ENCODE peak calls at places on chromosomes 1 and 21, in ten cellular contexts. V, U, D, N, T, P, S, C, X and Z are unnamed samples.

GRCh38 chr1:81756872-81757271 is 43.9 kb upstream of the ADGRL2 start:
- DNase-seq in T (no peak), U (no peak), N (no peak), S (no peak), D (no peak), X (no peak), P (no peak), C (peak), V (no peak), Z (no peak)

GRCh38 chr21:35252831-35253230 is 203.7 kb upstream of the RUNX1 start:
- DNase-seq in D (no peak), U (no peak), V (no peak), X (peak), S (peak), P (no peak), T (peak), N (no peak), C (no peak), Z (peak)

GRCh38 chr1:9028921-9029715 is 2.9 kb upstream of the SLC2A7 start:
- DNase-seq in V (no peak), D (no peak), U (no peak), S (no peak), C (no peak), N (no peak), X (no peak), T (no peak), P (no peak), Z (no peak)

GRCh38 chr1:46501528-46501927 is 11.9 kb downstream of the DMBX1 start:
- DNase-seq in P (no peak), U (no peak), D (no peak), N (no peak), T (no peak), C (no peak), S (no peak), X (no peak), V (no peak), Z (no peak)

GRCh38 chr1:62433861-62434611 is 2.8 kb upstream of the USP1 start:
- DNase-seq in N (no peak), P (no peak), X (peak), V (no peak), D (no peak), C (no peak), S (no peak), T (peak), U (no peak), Z (no peak)

GRCh38 chr1:105102385-105102784 is 1352.7 kb downstream of the AMY1C start:
- DNase-seq in U (no peak), D (no peak), S (no peak), T (no peak), C (no peak), P (no peak), X (no peak), V (no peak), N (no peak), Z (no peak)

GRCh38 chr21:16588433-16588860 is 858.7 kb downstream of the USP25 start:
- DNase-seq in U (no peak), P (no peak), C (peak), T (peak), S (no peak), N (peak), X (peak), V (peak), D (no peak), Z (peak)

GRCh38 chr1:9816199-9816598 is 7.6 kb downstream of the CLSTN1 start:
- DNase-seq in D (no peak), U (no peak), C (no peak), X (no peak), P (no peak), V (no peak), N (no peak), T (no peak), S (no peak), Z (no peak)

GRCh38 chr1:4702927-4703326 is 48.5 kb downstream of the AJAP1 start:
- DNase-seq in U (no peak), C (no peak), S (no peak), N (peak), D (no peak), V (peak), P (no peak), X (peak), T (peak), Z (no peak)

GRCh38 chr1:56799605-56800398 is 19.4 kb downstream of the FYB2 start:
- DNase-seq in X (peak), D (no peak), P (no peak), V (peak), C (no peak), N (peak), U (no peak), T (peak), S (no peak), Z (no peak)

GRCh38 chr1:226100436-226101347 is 38.2 kb downstream of the H3-3A start:
- DNase-seq in C (peak), T (peak), U (no peak), S (peak), X (peak), N (no peak), V (no peak), D (peak), P (no peak), Z (peak)

GRCh38 chr1:149927056-149927534 is 508 bp downstream of the SF3B4 start:
- DNase-seq in N (peak), D (no peak), P (no peak), X (peak), T (peak), V (no peak), U (no peak), S (no peak), C (peak), Z (no peak)

GRCh38 chr1:86018311-86018923 is 138.2 kb downstream of the COL24A1 start:
- DNase-seq in D (no peak), P (no peak), T (peak), U (no peak), X (peak), C (peak), S (no peak), N (peak), V (peak), Z (peak)

GRCh38 chr1:9482816-9483572 is 56.3 kb upstream of the SLC25A33 start:
- DNase-seq in D (no peak), N (no peak), T (no peak), V (no peak), C (no peak), U (no peak), P (no peak), X (no peak), S (no peak), Z (no peak)

GRCh38 chr1:110337704-110338199 is 1.4 kb upstream of the RBM15 start:
- DNase-seq in D (peak), P (peak), U (no peak), T (peak), N (no peak), C (peak), V (peak), X (peak), S (peak), Z (peak)

GRCh38 chr1:11478571-11479374 is at the start of gene DISP3:
- DNase-seq in T (peak), S (peak), C (peak), N (peak), U (peak), V (peak), P (peak), X (peak), D (peak), Z (peak)

GRCh38 chr1:22829001-22829989 is 118.7 kb downstream of the EPHB2 start:
- DNase-seq in C (peak), V (no peak), D (no peak), U (no peak), X (peak), N (no peak), S (no peak), T (peak), P (no peak), Z (peak)

GRCh38 chr1:41526956-41527561 is 42.6 kb upstream of the EDN2 start:
- DNase-seq in C (no peak), P (no peak), D (no peak), U (no peak), S (no peak), N (no peak), X (no peak), V (no peak), T (no peak), Z (no peak)

GRCh38 chr21:42614811-42615342 is 38.5 kb upstream of the PDE9A start:
- DNase-seq in P (peak), N (peak), X (peak), T (peak), C (no peak), V (peak), S (peak), D (peak), U (peak), Z (no peak)

GRCh38 chr21:35609263-35609662 is 451.1 kb downstream of the SETD4 start:
- DNase-seq in X (no peak), N (peak), S (no peak), V (peak), D (no peak), C (no peak), U (no peak), T (no peak), P (no peak), Z (no peak)